ENCODE peak calls at places on chromosomes 16 and 17, in four cellular contexts. One of them, this sample, is unnamed.

GRCh38 chr17:73705594-73705993 is 61.3 kb upstream of the SDK2 start:
- DNase-seq in A549: peak
- DNase-seq in spleen: no peak
- DNase-seq in activated CD4-positive, alpha-beta T cell treated with anti-CD3 and anti-CD28 coated beads, Interleukin-2, amount 10 ng/mL, durations not matched to agents 7 days and 5 days: no peak
- DNase-seq in this sample: no peak

GRCh38 chr17:82100502-82101298 is 2.7 kb upstream of the FASN start:
- DNase-seq in spleen: no peak
- DNase-seq in A549: no peak
- DNase-seq in activated CD4-positive, alpha-beta T cell treated with anti-CD3 and anti-CD28 coated beads, Interleukin-2, amount 10 ng/mL, durations not matched to agents 7 days and 5 days: no peak
- DNase-seq in this sample: no peak

GRCh38 chr17:39450051-39450450 is 1.0 kb downstream of the MED1 start:
- DNase-seq in spleen: no peak
- DNase-seq in A549: no peak
- DNase-seq in activated CD4-positive, alpha-beta T cell treated with anti-CD3 and anti-CD28 coated beads, Interleukin-2, amount 10 ng/mL, durations not matched to agents 7 days and 5 days: no peak
- DNase-seq in this sample: no peak

GRCh38 chr17:68248886-68249872 is 1.3 kb downstream of the AMZ2 start:
- DNase-seq in spleen: no peak
- DNase-seq in A549: no peak
- DNase-seq in activated CD4-positive, alpha-beta T cell treated with anti-CD3 and anti-CD28 coated beads, Interleukin-2, amount 10 ng/mL, durations not matched to agents 7 days and 5 days: peak
- DNase-seq in this sample: no peak

GRCh38 chr17:43645765-43646481 is 15.8 kb downstream of the MEOX1 start:
- DNase-seq in activated CD4-positive, alpha-beta T cell treated with anti-CD3 and anti-CD28 coated beads, Interleukin-2, amount 10 ng/mL, durations not matched to agents 7 days and 5 days: no peak
- DNase-seq in spleen: peak
- DNase-seq in A549: no peak
- DNase-seq in this sample: no peak

GRCh38 chr17:43315369-43315768 is 81.6 kb upstream of the RNU2-1 start:
- DNase-seq in A549: no peak
- DNase-seq in spleen: no peak
- DNase-seq in activated CD4-positive, alpha-beta T cell treated with anti-CD3 and anti-CD28 coated beads, Interleukin-2, amount 10 ng/mL, durations not matched to agents 7 days and 5 days: no peak
- DNase-seq in this sample: no peak

GRCh38 chr16:28098171-28098958 is 34.9 kb upstream of the GSG1L start:
- DNase-seq in A549: no peak
- DNase-seq in activated CD4-positive, alpha-beta T cell treated with anti-CD3 and anti-CD28 coated beads, Interleukin-2, amount 10 ng/mL, durations not matched to agents 7 days and 5 days: no peak
- DNase-seq in spleen: peak
- DNase-seq in this sample: no peak

GRCh38 chr16:88477631-88478030 is 24.6 kb downstream of the ZFPM1 start:
- DNase-seq in A549: no peak
- DNase-seq in spleen: no peak
- DNase-seq in activated CD4-positive, alpha-beta T cell treated with anti-CD3 and anti-CD28 coated beads, Interleukin-2, amount 10 ng/mL, durations not matched to agents 7 days and 5 days: no peak
- DNase-seq in this sample: no peak

GRCh38 chr17:49545811-49546545 is 29.7 kb upstream of the NXPH3 start:
- DNase-seq in activated CD4-positive, alpha-beta T cell treated with anti-CD3 and anti-CD28 coated beads, Interleukin-2, amount 10 ng/mL, durations not matched to agents 7 days and 5 days: no peak
- DNase-seq in A549: no peak
- DNase-seq in spleen: peak
- DNase-seq in this sample: no peak

GRCh38 chr16:5025171-5025632 is 8.5 kb downstream of the NAGPA start:
- DNase-seq in A549: peak
- DNase-seq in activated CD4-positive, alpha-beta T cell treated with anti-CD3 and anti-CD28 coated beads, Interleukin-2, amount 10 ng/mL, durations not matched to agents 7 days and 5 days: no peak
- DNase-seq in spleen: no peak
- DNase-seq in this sample: no peak